ENCODE peak calls at places on chromosomes 2 and 18, in four cellular contexts. J is astrocyte, F is dorsolateral prefrontal cortex, H is RWPE2. A is an unnamed sample.

GRCh38 chr18:7812431-7813063 is 245.4 kb downstream of the PTPRM start:
- DNase-seq in J (peak; percentile 84), F (no peak), H (no peak), A (peak; percentile 80)

GRCh38 chr2:37224063-37224462 is 7.3 kb downstream of the CEBPZ start:
- DNase-seq in J (no peak), F (no peak), H (no peak), A (peak; percentile 3)

GRCh38 chr2:238484522-238485452 is 58.1 kb downstream of the ASB1 start:
- DNase-seq in J (no peak), F (no peak), H (no peak), A (no peak)

GRCh38 chr2:174436351-174436750 is 40.8 kb downstream of the SCRN3 start:
- DNase-seq in J (peak; percentile 40), F (no peak), H (no peak), A (no peak)

GRCh38 chr18:23932385-23933067 is 82.0 kb upstream of the TTC39C start:
- DNase-seq in J (no peak), F (no peak), H (no peak), A (no peak)

GRCh38 chr2:70626254-70626990 is 72.8 kb upstream of the TGFA start:
- DNase-seq in J (no peak), F (no peak), H (no peak), A (peak; percentile 36)

GRCh38 chr18:43625582-43625981 is 348.3 kb upstream of the SYT4 start:
- DNase-seq in J (no peak), F (no peak), H (no peak), A (no peak)

GRCh38 chr18:63540131-63540530 is 2.0 kb upstream of the SERPINB12 start:
- DNase-seq in J (peak; percentile 31), F (no peak), H (no peak), A (peak; percentile 36)

GRCh38 chr2:32647180-32647651 is 19.4 kb downstream of the TTC27 start:
- DNase-seq in J (peak; percentile 95), F (no peak), H (no peak), A (no peak)

GRCh38 chr2:181977661-181978350 is 7.8 kb upstream of the PPP1R1C start:
- DNase-seq in J (no peak), F (no peak), H (peak; percentile 73), A (no peak)

GRCh38 chr18:74901347-74902169 is 303.9 kb downstream of the ZNF407 start:
- DNase-seq in J (no peak), F (no peak), H (no peak), A (no peak)

GRCh38 chr18:34493566-34494358 is 216.3 kb upstream of the DTNA start:
- DNase-seq in J (peak; percentile 13), F (peak; percentile 21), H (no peak), A (peak; percentile 10)

GRCh38 chr2:60867848-60868247 is 13.5 kb upstream of the REL start:
- DNase-seq in J (no peak), F (no peak), H (no peak), A (no peak)

GRCh38 chr18:49813071-49813320 is 337 bp downstream of the ACAA2 start:
- DNase-seq in J (no peak), F (no peak), H (no peak), A (no peak)

GRCh38 chr2:20543579-20543887 is 96.7 kb downstream of the RHOB start:
- DNase-seq in J (no peak), F (no peak), H (no peak), A (no peak)

GRCh38 chr18:10444314-10445006 is 10.0 kb upstream of the APCDD1 start:
- DNase-seq in J (no peak), F (no peak), H (no peak), A (no peak)

GRCh38 chr2:14756981-14757657 is 124.6 kb downstream of the LRATD1 start:
- DNase-seq in J (peak; percentile 98), F (no peak), H (peak; percentile 85), A (no peak)

GRCh38 chr2:234512884-234513669 is 16.2 kb upstream of the ARL4C start:
- DNase-seq in J (peak; percentile 82), F (no peak), H (no peak), A (peak; percentile 64)

GRCh38 chr2:203808041-203808750 is 59.4 kb upstream of the CTLA4 start:
- DNase-seq in J (peak; percentile 99), F (no peak), H (no peak), A (no peak)

GRCh38 chr2:175690113-175690716 is 311.9 kb downstream of the LNPK start:
- DNase-seq in J (peak; percentile 50), F (no peak), H (no peak), A (peak; percentile 78)

GRCh38 chr2:178306351-178307073 is 112.2 kb downstream of the OSBPL6 start:
- DNase-seq in J (no peak), F (no peak), H (no peak), A (peak; percentile 62)

GRCh38 chr18:61738488-61738887 is 154.3 kb downstream of the RNF152 start:
- DNase-seq in J (peak; percentile 13), F (no peak), H (no peak), A (peak; percentile 55)

GRCh38 chr2:28356095-28356911 is 36.4 kb upstream of the FOSL2 start:
- DNase-seq in J (peak; percentile 72), F (peak; percentile 50), H (no peak), A (peak; percentile 59)

GRCh38 chr2:71563872-71564271 is 110.5 kb downstream of the DYSF start:
- DNase-seq in J (no peak), F (no peak), H (no peak), A (no peak)

GRCh38 chr2:109171444-109172334 is 42.7 kb downstream of the SH3RF3 start:
- DNase-seq in J (peak; percentile 97), F (no peak), H (no peak), A (peak; percentile 38)

GRCh38 chr2:183024701-183025100 is 13.6 kb downstream of the NCKAP1 start:
- DNase-seq in J (no peak), F (no peak), H (no peak), A (no peak)
- H3K27ac ChIP-seq in J (no peak overlapping the region), F (no peak overlapping the region), H (no peak overlapping the region), A (peak overlapping the region; percentile 83)

GRCh38 chr18:58350526-58350925 is 278.4 kb downstream of the ALPK2 start:
- DNase-seq in J (no peak), F (no peak), H (no peak), A (no peak)

GRCh38 chr18:58349650-58350049 is 279.2 kb downstream of the ALPK2 start:
- DNase-seq in J (no peak), F (no peak), H (no peak), A (no peak)

GRCh38 chr18:58354051-58354450 is 274.8 kb downstream of the ALPK2 start:
- DNase-seq in J (peak; percentile 55), F (no peak), H (no peak), A (no peak)

GRCh38 chr18:58353581-58353980 is 275.3 kb downstream of the ALPK2 start:
- DNase-seq in J (no peak), F (no peak), H (no peak), A (no peak)

DNA sequence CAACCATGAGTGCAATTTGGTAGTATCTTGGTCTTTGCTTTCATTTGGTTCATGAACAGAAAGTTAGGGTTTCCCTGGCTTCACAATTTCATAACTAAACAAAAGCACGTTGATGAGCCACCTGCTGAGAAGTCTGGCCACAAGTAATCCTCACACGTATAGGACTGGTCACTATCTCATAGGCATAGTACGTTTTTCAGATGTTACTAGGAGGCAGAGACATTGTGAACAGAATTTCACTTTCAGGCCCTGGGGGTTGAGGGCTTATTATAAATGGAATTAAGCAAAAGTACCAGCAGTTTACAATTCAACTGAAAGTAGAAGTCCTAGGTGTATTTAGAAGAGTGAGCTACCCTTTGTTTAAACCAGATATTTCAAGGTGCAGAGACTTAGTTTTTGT is 277.1 kb downstream of the ALPK2 start:
- DNase-seq in J (no peak), F (no peak), H (no peak), A (no peak)
- H3K27ac ChIP-seq in J (no peak overlapping the region), F (no peak overlapping the region), H (no peak overlapping the region), A (no peak overlapping the region)

DNA sequence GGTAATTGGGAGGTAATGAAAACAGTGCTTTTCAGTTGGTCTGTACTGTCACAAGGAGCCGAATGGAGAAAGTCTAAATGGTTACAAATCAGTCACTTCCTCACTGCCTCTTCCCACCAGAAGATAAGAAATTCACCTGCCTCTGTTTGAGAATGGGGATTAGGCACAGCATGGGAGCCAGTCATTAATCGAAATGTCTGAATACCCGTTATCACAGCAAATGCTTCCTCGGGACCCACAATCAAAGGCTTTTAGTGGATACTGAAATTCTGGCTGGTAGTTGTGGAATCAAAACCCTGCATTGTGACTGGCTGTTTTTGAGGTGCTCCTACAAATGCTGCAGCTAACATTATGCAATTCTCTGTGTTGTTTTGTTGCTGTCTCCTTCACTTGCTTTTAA is 461.0 kb upstream of the MEX3C start:
- DNase-seq in J (no peak), F (no peak), H (no peak), A (no peak)
- H3K27ac ChIP-seq in J (no peak overlapping the region), F (no peak overlapping the region), H (no peak overlapping the region), A (no peak overlapping the region)

DNA sequence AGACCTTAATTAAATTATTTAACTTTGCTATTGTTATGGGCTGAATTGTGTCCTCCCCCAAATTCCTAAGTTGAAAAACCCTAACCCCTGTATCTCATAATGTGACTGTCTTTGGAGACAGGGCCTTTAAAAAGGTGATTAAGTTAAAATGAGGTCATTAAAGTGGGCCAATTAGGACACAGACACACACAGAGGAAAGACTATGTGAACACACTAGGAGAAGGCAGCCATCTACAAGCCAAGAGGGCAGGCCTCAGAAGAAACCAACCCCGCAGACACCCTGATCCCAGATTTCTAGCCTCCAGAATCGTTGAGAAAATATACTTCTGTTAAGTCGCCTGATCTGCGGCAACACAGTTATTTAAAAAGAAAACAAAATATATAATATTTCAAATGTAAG is 6.4 kb downstream of the STK17B start:
- DNase-seq in J (no peak), F (no peak), H (no peak), A (no peak)
- H3K27ac ChIP-seq in J (no peak overlapping the region), F (no peak overlapping the region), H (no peak overlapping the region), A (no peak overlapping the region)

GRCh38 chr2:201148434-201148833 is 32.5 kb downstream of the CFLAR start:
- DNase-seq in J (no peak), F (no peak), H (no peak), A (no peak)
- H3K27ac ChIP-seq in J (peak overlapping the region; percentile 98), F (no peak overlapping the region), H (peak overlapping the region; percentile 100), A (peak overlapping the region; percentile 35)

GRCh38 chr2:101002562-101003277 is 631 bp downstream of the RPL31 start:
- DNase-seq in J (no peak), F (no peak), H (no peak), A (peak; percentile 25)

GRCh38 chr2:101003278-101003775 is 1.2 kb downstream of the RPL31 start:
- DNase-seq in J (peak; percentile 7), F (no peak), H (no peak), A (peak; percentile 17)

GRCh38 chr2:100999995-101000394 is 2.1 kb upstream of the RPL31 start:
- DNase-seq in J (no peak), F (no peak), H (no peak), A (no peak)

GRCh38 chr2:101004671-101005325 is 2.7 kb downstream of the RPL31 start:
- DNase-seq in J (no peak), F (no peak), H (no peak), A (no peak)

GRCh38 chr2:101001713-101002561 is at the start of gene RPL31:
- DNase-seq in J (peak; percentile 95), F (peak; percentile 93), H (peak; percentile 98), A (peak; percentile 97)
- H3K27ac ChIP-seq in J (peak within 1 kb of the TSS; percentile 90), F (peak within 1 kb of the TSS; percentile 92), H (peak within 1 kb of the TSS; percentile 67), A (peak within 1 kb of the TSS; percentile 92)

A was measured in cardiac muscle cell.